ENCODE peak calls at places on chromosomes 1 and 21, in four cellular contexts. E is HCT116, J is PC-3, K is neural progenitor cell. F is an unnamed sample.

GRCh38 chr1:10446790-10447422 is 2.9 kb upstream of the CORT start:
- DNase-seq in K (no peak), J (no peak), E (no peak), F (no peak)

GRCh38 chr1:17523487-17524029 is 15.9 kb upstream of the ARHGEF10L start:
- DNase-seq in E (peak), K (no peak), J (no peak), F (peak)

GRCh38 chr1:57506941-57507340 is 83.1 kb upstream of the DAB1 start:
- DNase-seq in J (no peak), E (no peak), K (no peak), F (no peak)

GRCh38 chr1:3174487-3175247 is 105.7 kb downstream of the PRDM16 start:
- DNase-seq in J (peak), K (no peak), E (no peak), F (peak)

GRCh38 chr1:156336242-156336641 is 1.9 kb downstream of the CCT3 start:
- DNase-seq in K (peak), J (peak), E (peak), F (peak)

GRCh38 chr1:10033359-10033845 is 644 bp downstream of the UBE4B start:
- DNase-seq in J (peak), K (peak), E (peak), F (peak)

GRCh38 chr21:32578107-32578691 is 7.1 kb downstream of the TCP10L start:
- DNase-seq in J (peak), K (peak), E (peak), F (peak)

GRCh38 chr1:53554592-53555305 is 95.5 kb downstream of the DMRTB1 start:
- DNase-seq in J (no peak), K (no peak), E (no peak), F (no peak)

GRCh38 chr1:173864179-173864867 is 3.5 kb downstream of the GAS5 start:
- DNase-seq in K (no peak), E (no peak), J (no peak), F (peak)

GRCh38 chr1:39990428-39990827 is 35.5 kb downstream of the MFSD2A start:
- DNase-seq in K (no peak), E (no peak), J (peak), F (peak)

GRCh38 chr1:12658531-12659453 is 14.9 kb downstream of the AADACL4 start:
- DNase-seq in K (peak), E (peak), J (peak), F (peak)

GRCh38 chr21:17461582-17461981 is 51.3 kb upstream of the CXADR start:
- DNase-seq in E (no peak), K (no peak), J (peak), F (peak)

GRCh38 chr21:31248598-31248997 is 95.5 kb downstream of the TIAM1 start:
- DNase-seq in E (no peak), J (peak), K (no peak), F (peak)

GRCh38 chr1:38474738-38475623 is 384.6 kb downstream of the RRAGC start:
- DNase-seq in J (no peak), K (peak), E (no peak), F (no peak)

GRCh38 chr21:26171310-26172100 is 935 bp upstream of the APP start:
- DNase-seq in K (no peak), E (no peak), J (no peak), F (no peak)

GRCh38 chr1:160076295-160076694 is 5.0 kb upstream of the KCNJ9 start:
- DNase-seq in J (no peak), E (no peak), K (no peak), F (peak)

GRCh38 chr1:19395678-19396192 is 83.6 kb downstream of the SLC66A1 start:
- DNase-seq in K (peak), E (no peak), J (peak), F (peak)

GRCh38 chr1:161166669-161167548 is 683 bp downstream of the PPOX start:
- DNase-seq in E (no peak), J (no peak), K (peak), F (peak)

GRCh38 chr1:109790735-109791494 is 27.2 kb upstream of the EPS8L3 start:
- DNase-seq in K (peak), E (peak), J (no peak), F (peak)
- H3K9ac ChIP-seq in K (no peak), E (no peak), J (no peak), F (no peak)

GRCh38 chr1:224454337-224455055 is 19.9 kb upstream of the WDR26 start:
- DNase-seq in J (peak), E (no peak), K (no peak), F (no peak)
- TF ChIP-seq EZH2phosphoT487 in J (no peak), E (no peak), K (no peak), F (no peak)

GRCh38 chr1:197917813-197918646 is 858 bp downstream of the LHX9 start:
- DNase-seq in J (no peak), E (no peak), K (peak), F (peak)
- TF ChIP-seq EZH2 in J (no peak), E (no peak), K (peak), F (peak)

GRCh38 chr1:6384962-6385672 is 8.4 kb downstream of the ACOT7 start:
- DNase-seq in E (no peak), J (no peak), K (no peak), F (no peak)

GRCh38 chr1:6384135-6384534 is 9.4 kb downstream of the ACOT7 start:
- DNase-seq in J (no peak), K (no peak), E (no peak), F (no peak)

GRCh38 chr1:6389971-6390370 is 3.6 kb downstream of the ACOT7 start:
- DNase-seq in E (no peak), K (no peak), J (no peak), F (no peak)

GRCh38 chr1:6386371-6386949 is 7.1 kb downstream of the ACOT7 start:
- DNase-seq in K (no peak), E (peak), J (peak), F (no peak)

DNA sequence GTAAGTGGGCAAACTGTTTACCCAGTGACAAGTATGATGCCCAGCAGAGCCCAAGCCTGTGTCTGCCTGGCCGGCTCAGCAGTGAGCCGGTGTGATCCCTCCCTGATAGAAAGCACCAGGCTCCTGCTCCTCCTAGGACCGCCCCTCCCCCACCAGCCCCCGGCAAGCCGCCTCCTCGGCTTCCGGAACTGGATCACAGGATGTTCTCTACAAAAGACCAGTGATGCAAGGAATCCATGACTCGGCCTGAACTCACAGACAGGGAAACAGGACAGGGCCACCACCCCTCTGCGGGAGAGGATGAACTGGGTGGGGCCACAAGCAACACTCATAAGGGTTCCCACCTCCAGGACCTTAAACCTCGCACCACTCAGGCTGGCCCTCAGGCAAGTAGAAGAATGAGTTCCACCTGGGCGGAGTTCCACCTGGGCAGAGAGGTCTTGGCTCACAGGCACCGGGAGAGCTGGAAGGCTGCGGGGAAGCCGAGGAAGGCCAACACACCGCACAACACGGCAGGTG is 7.8 kb downstream of the ACOT7 start:
- DNase-seq in E (peak), K (peak), J (peak), F (peak)
- H3K9ac ChIP-seq in E (peak), K (no peak), J (peak), F (no peak)

DNA sequence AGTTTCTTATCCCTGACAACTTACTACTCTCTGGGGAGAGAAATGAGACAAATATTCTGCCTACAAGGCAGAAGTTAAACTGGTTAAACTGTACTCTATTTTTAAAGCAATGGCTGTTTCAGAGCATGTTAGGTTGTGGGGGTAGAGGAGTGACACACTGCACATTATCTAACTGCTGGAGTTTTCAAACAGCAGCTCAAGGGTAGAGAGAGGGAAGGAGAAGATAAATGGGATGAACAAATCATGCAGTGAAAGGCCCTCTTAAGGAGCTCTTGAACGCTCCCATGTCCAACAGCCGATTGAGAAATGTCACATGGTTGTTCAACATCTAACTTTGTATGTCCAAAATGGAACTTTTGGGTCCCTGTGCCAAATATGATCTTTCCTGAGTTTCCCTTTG is 14.0 kb upstream of the IFI44L start:
- DNase-seq in K (no peak), E (no peak), J (no peak), F (no peak)
- TF ChIP-seq EZH2phosphoT487 in K (no peak), E (no peak), J (no peak), F (no peak)

GRCh38 chr1:44406761-44407429 is 1.8 kb downstream of the RNF220 start:
- DNase-seq in E (no peak), K (peak), J (no peak), F (peak)
- TF ChIP-seq EZH2 in E (no peak), K (peak), J (no peak), F (no peak)

DNA sequence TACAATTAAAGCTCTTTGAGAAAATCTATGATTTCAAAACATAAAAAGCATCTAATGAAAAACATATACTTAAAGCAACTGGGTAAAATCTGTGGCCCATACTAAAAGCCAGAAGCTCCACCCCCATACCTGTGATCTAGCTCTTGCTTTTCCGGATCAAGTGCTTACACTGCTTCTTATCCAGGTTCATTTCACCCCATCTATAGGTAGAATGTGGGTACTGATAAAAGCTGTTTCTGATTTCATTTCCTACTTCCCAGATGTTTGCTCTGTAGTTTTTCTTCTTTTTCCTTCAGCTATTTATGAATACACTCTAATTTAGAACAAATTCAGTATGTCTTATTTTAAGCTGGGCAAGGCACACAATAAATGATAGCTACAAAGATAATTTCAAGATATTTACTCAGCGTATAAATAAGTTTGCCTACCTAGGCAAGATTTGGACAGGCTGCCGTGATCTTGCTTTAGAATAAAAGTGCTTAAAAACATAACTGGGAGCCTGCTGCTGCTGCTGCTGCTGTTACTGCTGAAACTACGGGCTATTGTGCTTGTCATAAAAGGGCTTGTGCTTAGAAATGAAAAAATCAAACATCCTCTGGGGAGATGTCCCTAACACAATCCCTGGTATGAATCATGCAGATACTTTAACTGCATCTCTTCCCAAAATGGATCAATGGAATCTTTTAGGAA is 2.1 kb downstream of the SIPA1L2 start:
- DNase-seq in J (peak), K (peak), E (no peak), F (peak)
- H3K9ac ChIP-seq in J (peak), K (no peak), E (no peak), F (no peak)

GRCh38 chr21:29433366-29434059 is 134.8 kb downstream of the BACH1 start:
- DNase-seq in K (no peak), E (no peak), J (no peak), F (peak)
- TF ChIP-seq EZH2phosphoT487 in K (no peak), E (no peak), J (no peak), F (no peak)

F was measured in GM23248.